ENCODE peak calls at places on chromosomes 11 and 22, in nine cellular contexts. F is right lobe of liver, N is neural progenitor cell, H is neuronal stem cell, D is left ventricle myocardium inferior, X is colonic mucosa, S is IMR-90, W is aorta, I is cardiac muscle cell. Y is an unnamed sample. For H3K4me1, the result is how much of the 10 kb centered on the place peaks cover.

GRCh38 chr11:78420255-78420764 is 2.7 kb upstream of the GAB2 start:
- DNase-seq in F (no peak), N (peak), H (peak), D (peak), X (peak), S (peak), W (peak), I (peak), Y (no peak)

GRCh38 chr11:108340958-108341357 is 118.1 kb downstream of the ATM start:
- DNase-seq in F (no peak), N (no peak), H (no peak), D (no peak), X (no peak), S (no peak), W (no peak), I (no peak), Y (no peak)

GRCh38 chr11:134069426-134069921 is 602 bp downstream of the JAM3 start:
- DNase-seq in F (no peak), N (peak), H (no peak), D (no peak), X (no peak), S (peak), W (peak), I (peak), Y (no peak)

GRCh38 chr11:34204396-34205279 is 99.2 kb downstream of the NAT10 start:
- DNase-seq in F (no peak), N (no peak), H (no peak), D (no peak), X (no peak), S (peak), W (no peak), I (no peak), Y (no peak)

GRCh38 chr11:71452354-71453020 is 516 bp upstream of the NADSYN1 start:
- DNase-seq in F (peak), N (peak), H (no peak), D (peak), X (peak), S (peak), W (peak), I (peak), Y (no peak)

GRCh38 chr11:44326615-44327475 is 16.9 kb upstream of the ALX4 start:
- DNase-seq in F (no peak), N (no peak), H (no peak), D (no peak), X (no peak), S (no peak), W (no peak), I (peak), Y (no peak)

GRCh38 chr11:65013692-65014145 is 241 bp upstream of the ARL2 start:
- DNase-seq in F (peak), N (peak), H (peak), D (peak), X (peak), S (peak), W (peak), I (peak), Y (peak)

GRCh38 chr22:17922925-17923898 is 101.1 kb downstream of the MICAL3 start:
- DNase-seq in F (peak), N (no peak), H (no peak), D (no peak), X (no peak), S (peak), W (no peak), I (peak), Y (no peak)

GRCh38 chr11:112321521-112322172 is 61.0 kb upstream of the PLET1 start:
- DNase-seq in F (peak), N (no peak), H (no peak), D (peak), X (peak), S (peak), W (no peak), I (peak), Y (no peak)

GRCh38 chr22:38080847-38081635 is 2.9 kb downstream of the SLC16A8 start:
- DNase-seq in F (peak), N (peak), H (no peak), D (peak), X (peak), S (peak), W (peak), I (peak), Y (no peak)

GRCh38 chr11:64355078-64355940 is 3.7 kb upstream of the RPS6KA4 start:
- DNase-seq in F (peak), N (peak), H (no peak), D (peak), X (peak), S (peak), W (peak), I (peak), Y (no peak)

GRCh38 chr11:69295995-69296889 is 2.3 kb downstream of the MYEOV start:
- DNase-seq in F (peak), N (no peak), H (no peak), D (peak), X (no peak), S (peak), W (no peak), I (peak), Y (no peak)

GRCh38 chr22:17370036-17370765 is 941 bp downstream of the CECR2 start:
- DNase-seq in F (peak), N (peak), H (no peak), D (peak), X (no peak), S (no peak), W (no peak), I (peak), Y (no peak)

GRCh38 chr11:76700177-76701100 is 29.9 kb upstream of the LRRC32 start:
- DNase-seq in F (no peak), N (no peak), H (no peak), D (no peak), X (no peak), S (peak), W (no peak), I (peak), Y (no peak)

DNA sequence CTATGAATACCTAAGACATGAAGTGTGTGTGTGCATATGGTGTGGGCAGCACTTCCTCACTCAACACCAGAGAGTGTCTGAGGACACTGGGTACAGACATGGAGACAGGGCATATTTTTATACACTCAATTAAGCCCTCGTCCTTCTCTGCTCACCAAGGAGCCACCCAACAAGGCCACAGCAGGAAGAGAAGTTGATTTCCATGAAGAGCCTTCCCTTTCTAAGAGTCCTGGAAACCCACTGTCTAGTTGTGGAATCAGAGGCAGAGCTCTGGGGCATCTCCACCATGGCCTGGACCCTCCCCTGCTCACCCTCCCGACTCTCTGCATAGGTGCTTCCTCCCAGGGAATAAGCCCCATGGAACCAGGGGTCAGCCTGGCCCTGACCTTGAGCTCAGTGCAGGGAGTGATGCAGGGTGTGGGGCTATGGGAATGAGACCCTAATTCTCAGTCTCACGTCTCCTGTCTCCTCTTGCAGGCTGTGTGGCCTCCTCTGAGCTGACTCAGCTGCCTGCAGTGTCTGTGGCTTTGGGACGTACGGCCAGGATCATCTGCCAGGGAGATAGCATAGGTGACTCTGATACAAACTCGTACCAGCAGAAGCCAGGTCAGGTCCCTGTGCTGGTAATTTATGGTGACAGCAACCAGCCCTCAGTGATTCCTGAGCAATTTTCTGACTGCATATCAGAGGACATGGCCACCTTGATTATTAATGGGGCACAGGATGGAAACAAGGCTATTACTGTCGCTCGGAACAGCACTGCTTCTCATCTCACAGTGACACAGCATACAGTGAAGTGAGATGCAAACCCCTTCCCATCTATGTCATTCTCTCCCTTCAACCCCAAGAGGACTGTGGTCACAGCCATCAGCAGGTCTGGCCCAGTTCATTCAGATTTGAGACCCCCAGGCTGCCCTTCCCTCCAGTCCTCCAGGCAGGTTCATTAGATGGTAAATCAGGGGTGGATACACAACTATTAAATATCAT is 14.6 kb upstream of the IGLL5 start:
- DNase-seq in F (no peak), N (no peak), H (no peak), D (no peak), X (no peak), S (no peak), W (no peak), I (no peak), Y (no peak)
- H3K4me1 ChIP-seq in F (under half), N (under half), H (under half), D (under half), X (under half), S (under half), W (under half), I (under half), Y (under half)

GRCh38 chr11:46916669-46917108 is 1.7 kb downstream of the LRP4 start:
- DNase-seq in F (no peak), N (peak), H (no peak), D (peak), X (peak), S (peak), W (peak), I (peak), Y (no peak)
- H3K4me1 ChIP-seq in F (under half), N (under half), H (under half), D (half or more), X (under half), S (under half), W (under half), I (under half), Y (half or more)

GRCh38 chr11:122209619-122210377 is 93.8 kb upstream of the BLID start:
- DNase-seq in F (no peak), N (no peak), H (no peak), D (peak), X (peak), S (peak), W (no peak), I (peak), Y (no peak)
- H3K4me1 ChIP-seq in F (under half), N (under half), H (under half), D (under half), X (under half), S (half or more), W (under half), I (under half), Y (under half)

DNA sequence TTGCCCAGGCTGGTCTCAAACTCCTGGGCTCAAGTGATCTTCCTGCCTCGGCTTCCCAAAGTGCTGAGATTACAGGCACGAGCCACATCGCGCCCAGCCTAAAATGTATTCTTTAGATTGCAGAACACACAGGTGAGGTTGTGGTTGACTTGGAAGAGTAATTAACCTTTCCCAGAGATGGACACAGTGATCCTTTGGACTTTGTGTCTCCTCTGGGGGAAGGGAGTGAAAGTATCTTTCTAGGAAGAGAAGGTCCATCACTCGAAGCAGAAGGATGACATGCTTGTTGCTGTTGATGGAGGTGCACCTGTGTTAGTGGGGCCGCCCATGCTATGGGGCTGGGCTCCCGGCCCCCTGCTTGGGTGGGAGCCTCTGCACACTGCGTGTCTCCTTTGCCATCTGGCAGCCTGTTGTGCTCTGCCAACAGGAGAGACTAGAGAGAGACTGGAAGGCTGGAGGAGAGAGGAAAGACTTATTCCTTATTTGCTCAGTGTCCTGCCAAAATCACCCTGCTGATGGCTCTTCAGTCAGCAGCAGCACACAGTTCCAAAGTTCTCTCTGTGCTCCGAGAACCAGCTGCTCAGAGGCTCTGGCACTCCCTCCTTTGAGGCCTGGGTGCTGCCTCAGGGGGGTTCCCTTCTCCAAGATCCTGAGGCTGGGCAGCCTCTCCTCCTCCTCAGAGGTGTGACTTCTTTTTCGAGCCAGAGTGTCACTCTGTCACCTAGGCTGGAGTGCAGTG is 33.1 kb upstream of the CYB5R3 start:
- DNase-seq in F (no peak), N (no peak), H (no peak), D (no peak), X (no peak), S (no peak), W (no peak), I (no peak), Y (no peak)
- H3K4me1 ChIP-seq in F (under half), N (under half), H (under half), D (half or more), X (under half), S (under half), W (under half), I (under half), Y (half or more)

Y was measured in vagina.